ENCODE peak calls at places on chromosomes 16 and 17, in nine cellular contexts. U is right cardiac atrium; R is endodermal cell; Z is effector memory CD4-positive, alpha-beta T cell; I is transverse colon; H is heart left ventricle; L is Karpas-422; V is fibroblast of lung; K is PC-3. W is an unnamed sample.
A peak's percentile ranks its signal among the peaks of the same experiment; 100 is the strongest.

GRCh38 chr17:48174833-48175232 is 67.3 kb downstream of the SNX11 start:
- DNase-seq in U (no peak), R (no peak), Z (no peak), I (no peak), H (no peak), L (no peak), V (no peak), K (no peak), W (no peak)

GRCh38 chr17:74833501-74834361 is 26.0 kb downstream of the GRIN2C start:
- DNase-seq in U (peak; percentile 46), R (no peak), Z (no peak), I (peak; percentile 23), H (no peak), L (peak; percentile 67), V (peak; percentile 41), K (peak; percentile 64), W (peak; percentile 86)

GRCh38 chr16:80231118-80231515 is 309.7 kb upstream of the DYNLRB2 start:
- DNase-seq in U (no peak), R (no peak), Z (no peak), I (no peak), H (no peak), L (no peak), V (peak; percentile 35), K (no peak), W (no peak)

GRCh38 chr16:12881182-12881581 is 20.2 kb upstream of the SHISA9 start:
- DNase-seq in U (no peak), R (no peak), Z (no peak), I (no peak), H (no peak), L (no peak), V (no peak), K (no peak), W (no peak)

GRCh38 chr17:79948918-79949645 is 86.6 kb downstream of the TBC1D16 start:
- DNase-seq in U (peak; percentile 36), R (peak; percentile 82), Z (no peak), I (no peak), H (peak; percentile 17), L (no peak), V (no peak), K (no peak), W (peak; percentile 65)

GRCh38 chr16:14101415-14101814 is 30.3 kb downstream of the MRTFB start:
- DNase-seq in U (no peak), R (no peak), Z (no peak), I (no peak), H (no peak), L (no peak), V (no peak), K (no peak), W (no peak)

GRCh38 chr16:796296-797119 is 4.0 kb downstream of the GNG13 start:
- DNase-seq in U (no peak), R (no peak), Z (no peak), I (no peak), H (no peak), L (no peak), V (no peak), K (no peak), W (no peak)

GRCh38 chr16:24255446-24256352 is at the start of gene CACNG3:
- DNase-seq in U (peak; percentile 72), R (peak; percentile 96), Z (peak; percentile 6), I (peak; percentile 9), H (peak; percentile 41), L (peak; percentile 54), V (peak; percentile 46), K (no peak), W (peak; percentile 78)

GRCh38 chr16:74700206-74701040 is at the start of gene MLKL:
- DNase-seq in U (peak; percentile 83), R (peak; percentile 77), Z (peak; percentile 41), I (peak; percentile 70), H (peak; percentile 74), L (peak; percentile 52), V (peak; percentile 54), K (peak; percentile 62), W (peak; percentile 93)

GRCh38 chr17:2124391-2124790 is 69.5 kb downstream of the HIC1 start:
- DNase-seq in U (no peak), R (peak; percentile 71), Z (no peak), I (no peak), H (no peak), L (no peak), V (peak; percentile 29), K (no peak), W (no peak)

GRCh38 chr17:7862692-7863437 is 5.1 kb downstream of the CYB5D1 start:
- DNase-seq in U (no peak), R (peak; percentile 91), Z (peak; percentile 46), I (peak; percentile 31), H (no peak), L (peak; percentile 84), V (peak; percentile 39), K (peak; percentile 60), W (no peak)

GRCh38 chr16:84055801-84056634 is 13.4 kb upstream of the SLC38A8 start:
- DNase-seq in U (no peak), R (no peak), Z (no peak), I (no peak), H (no peak), L (no peak), V (peak; percentile 14), K (no peak), W (peak; percentile 42)

DNA sequence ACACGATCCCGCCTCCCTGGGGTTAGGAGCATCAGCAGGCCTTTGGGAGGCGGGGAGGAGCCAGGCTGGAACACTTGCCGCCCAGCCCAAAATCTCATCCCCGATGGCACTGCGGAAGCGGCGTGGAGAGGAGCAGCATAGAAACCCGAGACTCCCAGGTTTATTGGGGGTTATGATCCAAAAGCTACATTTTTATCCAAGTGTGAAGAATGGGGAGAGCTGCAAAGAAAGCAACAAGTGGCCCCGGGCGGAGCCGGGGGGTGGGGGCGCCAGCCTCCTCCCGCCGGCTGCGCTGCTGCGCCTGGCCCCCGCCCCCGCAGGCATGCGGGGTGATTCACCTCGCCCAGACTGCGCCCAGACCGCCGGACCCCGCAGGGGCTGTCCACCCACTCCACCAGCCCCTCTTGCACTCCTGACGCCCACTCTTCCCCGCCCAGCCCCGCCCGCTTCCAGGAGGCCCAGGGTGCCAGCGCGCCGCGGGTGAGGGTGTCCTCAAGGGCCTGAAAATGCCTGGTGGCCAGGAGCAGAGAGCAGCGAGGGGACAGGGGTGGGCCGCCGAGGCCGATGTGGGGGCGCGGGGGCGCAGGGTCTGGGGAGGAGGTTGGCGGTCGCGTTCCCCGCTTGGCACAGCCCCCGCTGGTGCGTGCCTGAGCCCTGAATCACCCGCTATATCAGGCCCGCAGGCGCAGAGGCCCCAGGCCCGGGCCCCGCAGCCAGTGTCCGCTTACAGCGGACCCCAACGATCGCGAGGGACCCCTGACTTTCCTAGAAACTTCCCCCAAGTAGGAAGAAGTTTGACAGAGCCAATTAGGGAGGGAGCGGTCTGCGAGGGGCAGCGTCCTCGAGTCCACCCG is 1.4 kb downstream of the CAVIN1 start:
- DNase-seq in U (peak; percentile 86), R (peak; percentile 80), Z (no peak), I (no peak), H (peak; percentile 59), L (no peak), V (peak; percentile 86), K (no peak), W (peak; percentile 78)
- H3K9me3 ChIP-seq in U (no peaks in the 10 kb centered on the region), R (no peaks in the 10 kb centered on the region), Z (no peaks in the 10 kb centered on the region), I (no peaks in the 10 kb centered on the region), H (no peaks in the 10 kb centered on the region), L (no peaks in the 10 kb centered on the region), V (no peaks in the 10 kb centered on the region), K (no peaks in the 10 kb centered on the region), W (no peaks in the 10 kb centered on the region)

DNA sequence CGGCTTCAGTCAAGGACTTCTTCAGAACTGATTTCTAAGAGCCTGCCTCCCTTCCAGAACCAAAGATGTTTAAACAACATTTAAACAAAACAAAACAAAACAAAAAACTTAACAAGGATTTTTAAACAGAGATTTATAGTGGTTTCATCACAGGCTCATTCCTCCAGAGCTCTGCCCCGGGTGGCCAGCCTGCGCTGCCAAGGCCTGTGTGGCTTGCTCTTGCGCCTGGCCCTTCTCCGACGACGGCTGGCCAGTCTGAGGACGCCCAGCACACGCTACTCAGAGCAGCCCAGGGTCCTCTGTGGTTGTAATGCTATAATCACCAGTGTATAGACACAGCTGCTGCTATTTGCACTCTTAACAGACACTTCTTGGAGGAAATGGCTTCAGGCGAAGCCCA is 307.2 kb upstream of the MYOCD start:
- DNase-seq in U (no peak), R (no peak), Z (no peak), I (peak; percentile 14), H (no peak), L (no peak), V (no peak), K (no peak), W (no peak)
- H3K9me3 ChIP-seq in U (no peaks in the 10 kb centered on the region), R (no peaks in the 10 kb centered on the region), Z (no peaks in the 10 kb centered on the region), I (no peaks in the 10 kb centered on the region), H (no peaks in the 10 kb centered on the region), L (no peaks in the 10 kb centered on the region), V (no peaks in the 10 kb centered on the region), K (peaks cover 4% of the 10 kb centered on the region), W (peaks cover 15% of the 10 kb centered on the region)

GRCh38 chr17:5809056-5809455 is 224.7 kb upstream of the NLRP1 start:
- DNase-seq in U (no peak), R (no peak), Z (no peak), I (no peak), H (no peak), L (no peak), V (no peak), K (no peak), W (no peak)
- H3K9me3 ChIP-seq in U (peaks cover 6% of the 10 kb centered on the region), R (peaks cover 46% of the 10 kb centered on the region), Z (peaks cover 8% of the 10 kb centered on the region), I (peaks cover 23% of the 10 kb centered on the region), H (no peaks in the 10 kb centered on the region), L (peaks cover 11% of the 10 kb centered on the region), V (no peaks in the 10 kb centered on the region), K (peaks cover 19% of the 10 kb centered on the region), W (peaks cover 50% of the 10 kb centered on the region)

GRCh38 chr17:27199948-27200347 is 94.0 kb upstream of the WSB1 start:
- DNase-seq in U (no peak), R (no peak), Z (no peak), I (no peak), H (no peak), L (no peak), V (no peak), K (peak; percentile 20), W (no peak)
- H3K9me3 ChIP-seq in U (peaks cover 2% of the 10 kb centered on the region), R (peaks cover 36% of the 10 kb centered on the region), Z (no peaks in the 10 kb centered on the region), I (no peaks in the 10 kb centered on the region), H (no peaks in the 10 kb centered on the region), L (peaks cover 5% of the 10 kb centered on the region), V (no peaks in the 10 kb centered on the region), K (no peaks in the 10 kb centered on the region), W (peaks cover 6% of the 10 kb centered on the region)

DNA sequence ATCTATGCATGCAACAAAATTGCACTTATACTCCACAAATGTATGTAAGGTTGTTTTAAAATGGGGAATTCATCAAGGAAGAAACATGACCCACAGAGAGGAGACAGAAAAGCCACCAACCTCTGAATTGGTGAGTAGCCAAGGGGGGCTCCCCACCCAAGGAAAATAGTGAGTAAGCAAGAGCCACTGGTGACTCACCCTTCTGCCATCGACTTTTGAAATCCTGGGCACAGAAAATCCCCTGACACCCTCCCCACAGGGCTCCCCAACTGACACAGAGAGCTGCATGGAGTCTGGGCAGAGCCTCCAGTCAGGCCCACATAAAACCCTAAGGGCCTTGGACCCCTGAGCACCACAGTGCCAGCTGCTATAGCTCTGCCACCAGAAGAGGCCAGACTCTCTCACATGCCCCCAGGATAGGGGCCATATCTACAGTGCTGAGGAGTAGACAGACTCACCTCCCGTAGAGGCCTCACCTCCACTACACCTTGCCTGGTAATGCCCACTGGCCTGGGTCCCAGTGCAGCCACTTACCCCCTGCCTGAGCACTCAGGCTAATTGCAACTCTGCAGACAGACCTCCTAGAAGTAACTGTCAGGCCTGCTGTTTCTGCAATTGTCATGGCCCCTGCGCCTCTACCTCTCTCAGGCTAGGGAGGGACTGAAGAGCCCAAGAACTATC is 244.7 kb upstream of the WSB1 start:
- DNase-seq in U (no peak), R (no peak), Z (no peak), I (no peak), H (no peak), L (no peak), V (no peak), K (peak; percentile 56), W (no peak)
- H3K9me3 ChIP-seq in U (no peaks in the 10 kb centered on the region), R (peaks cover 63% of the 10 kb centered on the region), Z (no peaks in the 10 kb centered on the region), I (peaks cover 2% of the 10 kb centered on the region), H (no peaks in the 10 kb centered on the region), L (no peaks in the 10 kb centered on the region), V (no peaks in the 10 kb centered on the region), K (no peaks in the 10 kb centered on the region), W (no peaks in the 10 kb centered on the region)

GRCh38 chr17:63304704-63305261 is 141.3 kb downstream of the CYB561 start:
- DNase-seq in U (peak; percentile 37), R (peak; percentile 52), Z (no peak), I (no peak), H (no peak), L (no peak), V (no peak), K (no peak), W (no peak)
- H3K9me3 ChIP-seq in U (no peaks in the 10 kb centered on the region), R (no peaks in the 10 kb centered on the region), Z (no peaks in the 10 kb centered on the region), I (no peaks in the 10 kb centered on the region), H (no peaks in the 10 kb centered on the region), L (no peaks in the 10 kb centered on the region), V (no peaks in the 10 kb centered on the region), K (no peaks in the 10 kb centered on the region), W (no peaks in the 10 kb centered on the region)